ENCODE peak calls at places on chromosomes 5 and 9, in ten cellular contexts. One of them, this sample, is unnamed.
A peak's percentile ranks its signal among the peaks of the same experiment; 100 is the strongest.

GRCh38 chr5:38783011-38783551 is 62.7 kb upstream of the OSMR start:
- DNase-seq in posterior cingulate gyrus: no peak
- DNase-seq in naive B cell: no peak
- DNase-seq in fibroblast of pulmonary artery: peak; percentile 93
- DNase-seq in activated CD8-positive, alpha-beta memory T cell treated with anti-CD3 and anti-CD28 coated beads, Interleukin-2, amount 50 U/mL, for 48 hours: no peak
- DNase-seq in KBM-7: no peak
- DNase-seq in Jurkat, Clone E6-1: no peak
- DNase-seq in GDM1: no peak
- DNase-seq in astrocyte: peak; percentile 100
- DNase-seq in effector memory CD8-positive, alpha-beta T cell: no peak
- DNase-seq in this sample: no peak

GRCh38 chr5:158988987-158989624 is 110.6 kb downstream of the EBF1 start:
- DNase-seq in posterior cingulate gyrus: no peak
- DNase-seq in naive B cell: no peak
- DNase-seq in fibroblast of pulmonary artery: no peak
- DNase-seq in activated CD8-positive, alpha-beta memory T cell treated with anti-CD3 and anti-CD28 coated beads, Interleukin-2, amount 50 U/mL, for 48 hours: no peak
- DNase-seq in KBM-7: no peak
- DNase-seq in Jurkat, Clone E6-1: no peak
- DNase-seq in GDM1: no peak
- DNase-seq in astrocyte: no peak
- DNase-seq in effector memory CD8-positive, alpha-beta T cell: no peak
- DNase-seq in this sample: no peak

GRCh38 chr9:93579711-93580516 is 3.5 kb downstream of the PHF2 start:
- DNase-seq in posterior cingulate gyrus: peak; percentile 11
- DNase-seq in naive B cell: no peak
- DNase-seq in fibroblast of pulmonary artery: no peak
- DNase-seq in activated CD8-positive, alpha-beta memory T cell treated with anti-CD3 and anti-CD28 coated beads, Interleukin-2, amount 50 U/mL, for 48 hours: peak; percentile 46
- DNase-seq in KBM-7: no peak
- DNase-seq in Jurkat, Clone E6-1: no peak
- DNase-seq in GDM1: no peak
- DNase-seq in astrocyte: no peak
- DNase-seq in effector memory CD8-positive, alpha-beta T cell: no peak
- DNase-seq in this sample: no peak

GRCh38 chr9:135358161-135358940 is 121.2 kb upstream of the PPP1R26 start:
- DNase-seq in posterior cingulate gyrus: no peak
- DNase-seq in naive B cell: no peak
- DNase-seq in fibroblast of pulmonary artery: no peak
- DNase-seq in activated CD8-positive, alpha-beta memory T cell treated with anti-CD3 and anti-CD28 coated beads, Interleukin-2, amount 50 U/mL, for 48 hours: no peak
- DNase-seq in KBM-7: no peak
- DNase-seq in Jurkat, Clone E6-1: no peak
- DNase-seq in GDM1: no peak
- DNase-seq in astrocyte: no peak
- DNase-seq in effector memory CD8-positive, alpha-beta T cell: no peak
- DNase-seq in this sample: no peak

GRCh38 chr5:127311349-127311748 is 20.8 kb downstream of the MEGF10 start:
- DNase-seq in posterior cingulate gyrus: no peak
- DNase-seq in naive B cell: no peak
- DNase-seq in fibroblast of pulmonary artery: no peak
- DNase-seq in activated CD8-positive, alpha-beta memory T cell treated with anti-CD3 and anti-CD28 coated beads, Interleukin-2, amount 50 U/mL, for 48 hours: no peak
- DNase-seq in KBM-7: no peak
- DNase-seq in Jurkat, Clone E6-1: no peak
- DNase-seq in GDM1: no peak
- DNase-seq in astrocyte: no peak
- DNase-seq in effector memory CD8-positive, alpha-beta T cell: no peak
- DNase-seq in this sample: no peak

GRCh38 chr5:39284552-39284951 is 65.2 kb upstream of the FYB1 start:
- DNase-seq in posterior cingulate gyrus: no peak
- DNase-seq in naive B cell: no peak
- DNase-seq in fibroblast of pulmonary artery: no peak
- DNase-seq in activated CD8-positive, alpha-beta memory T cell treated with anti-CD3 and anti-CD28 coated beads, Interleukin-2, amount 50 U/mL, for 48 hours: no peak
- DNase-seq in KBM-7: no peak
- DNase-seq in Jurkat, Clone E6-1: no peak
- DNase-seq in GDM1: no peak
- DNase-seq in astrocyte: no peak
- DNase-seq in effector memory CD8-positive, alpha-beta T cell: no peak
- DNase-seq in this sample: no peak

GRCh38 chr9:129834489-129835127 is 467 bp downstream of the C9orf78 start:
- DNase-seq in posterior cingulate gyrus: peak; percentile 27
- DNase-seq in naive B cell: peak; percentile 36
- DNase-seq in fibroblast of pulmonary artery: no peak
- DNase-seq in activated CD8-positive, alpha-beta memory T cell treated with anti-CD3 and anti-CD28 coated beads, Interleukin-2, amount 50 U/mL, for 48 hours: peak; percentile 71
- DNase-seq in KBM-7: no peak
- DNase-seq in Jurkat, Clone E6-1: no peak
- DNase-seq in GDM1: no peak
- DNase-seq in astrocyte: no peak
- DNase-seq in effector memory CD8-positive, alpha-beta T cell: peak; percentile 31
- DNase-seq in this sample: no peak

GRCh38 chr5:44183753-44184152 is 205.5 kb downstream of the FGF10 start:
- DNase-seq in posterior cingulate gyrus: no peak
- DNase-seq in naive B cell: no peak
- DNase-seq in fibroblast of pulmonary artery: no peak
- DNase-seq in activated CD8-positive, alpha-beta memory T cell treated with anti-CD3 and anti-CD28 coated beads, Interleukin-2, amount 50 U/mL, for 48 hours: no peak
- DNase-seq in KBM-7: no peak
- DNase-seq in Jurkat, Clone E6-1: no peak
- DNase-seq in GDM1: no peak
- DNase-seq in astrocyte: no peak
- DNase-seq in effector memory CD8-positive, alpha-beta T cell: no peak
- DNase-seq in this sample: no peak

GRCh38 chr9:91820949-91821880 is 128.8 kb downstream of the ROR2 start:
- DNase-seq in posterior cingulate gyrus: no peak
- DNase-seq in naive B cell: no peak
- DNase-seq in fibroblast of pulmonary artery: no peak
- DNase-seq in activated CD8-positive, alpha-beta memory T cell treated with anti-CD3 and anti-CD28 coated beads, Interleukin-2, amount 50 U/mL, for 48 hours: no peak
- DNase-seq in KBM-7: no peak
- DNase-seq in Jurkat, Clone E6-1: no peak
- DNase-seq in GDM1: no peak
- DNase-seq in astrocyte: no peak
- DNase-seq in effector memory CD8-positive, alpha-beta T cell: no peak
- DNase-seq in this sample: no peak

GRCh38 chr9:99387416-99387815 is 165.3 kb downstream of the SEC61B start:
- DNase-seq in posterior cingulate gyrus: no peak
- DNase-seq in naive B cell: no peak
- DNase-seq in fibroblast of pulmonary artery: no peak
- DNase-seq in activated CD8-positive, alpha-beta memory T cell treated with anti-CD3 and anti-CD28 coated beads, Interleukin-2, amount 50 U/mL, for 48 hours: no peak
- DNase-seq in KBM-7: no peak
- DNase-seq in Jurkat, Clone E6-1: no peak
- DNase-seq in GDM1: no peak
- DNase-seq in astrocyte: no peak
- DNase-seq in effector memory CD8-positive, alpha-beta T cell: no peak
- DNase-seq in this sample: no peak

GRCh38 chr9:93653762-93654161 is 77.4 kb downstream of the PHF2 start:
- DNase-seq in posterior cingulate gyrus: no peak
- DNase-seq in naive B cell: no peak
- DNase-seq in fibroblast of pulmonary artery: no peak
- DNase-seq in activated CD8-positive, alpha-beta memory T cell treated with anti-CD3 and anti-CD28 coated beads, Interleukin-2, amount 50 U/mL, for 48 hours: no peak
- DNase-seq in KBM-7: no peak
- DNase-seq in Jurkat, Clone E6-1: no peak
- DNase-seq in GDM1: no peak
- DNase-seq in astrocyte: no peak
- DNase-seq in effector memory CD8-positive, alpha-beta T cell: no peak
- DNase-seq in this sample: no peak

GRCh38 chr5:139908749-139909148 is 113.1 kb downstream of the PSD2 start:
- DNase-seq in posterior cingulate gyrus: no peak
- DNase-seq in naive B cell: no peak
- DNase-seq in fibroblast of pulmonary artery: peak; percentile 26
- DNase-seq in activated CD8-positive, alpha-beta memory T cell treated with anti-CD3 and anti-CD28 coated beads, Interleukin-2, amount 50 U/mL, for 48 hours: peak; percentile 39
- DNase-seq in KBM-7: no peak
- DNase-seq in Jurkat, Clone E6-1: no peak
- DNase-seq in GDM1: no peak
- DNase-seq in astrocyte: no peak
- DNase-seq in effector memory CD8-positive, alpha-beta T cell: no peak
- DNase-seq in this sample: no peak

GRCh38 chr9:126666155-126666803 is 52.6 kb downstream of the LMX1B start:
- DNase-seq in posterior cingulate gyrus: no peak
- DNase-seq in naive B cell: no peak
- DNase-seq in fibroblast of pulmonary artery: no peak
- DNase-seq in activated CD8-positive, alpha-beta memory T cell treated with anti-CD3 and anti-CD28 coated beads, Interleukin-2, amount 50 U/mL, for 48 hours: no peak
- DNase-seq in KBM-7: no peak
- DNase-seq in Jurkat, Clone E6-1: no peak
- DNase-seq in GDM1: no peak
- DNase-seq in astrocyte: no peak
- DNase-seq in effector memory CD8-positive, alpha-beta T cell: no peak
- DNase-seq in this sample: no peak

GRCh38 chr5:147055850-147056523 is 177.4 kb upstream of the PPP2R2B start:
- DNase-seq in posterior cingulate gyrus: no peak
- DNase-seq in naive B cell: no peak
- DNase-seq in fibroblast of pulmonary artery: no peak
- DNase-seq in activated CD8-positive, alpha-beta memory T cell treated with anti-CD3 and anti-CD28 coated beads, Interleukin-2, amount 50 U/mL, for 48 hours: no peak
- DNase-seq in KBM-7: no peak
- DNase-seq in Jurkat, Clone E6-1: no peak
- DNase-seq in GDM1: no peak
- DNase-seq in astrocyte: peak; percentile 7
- DNase-seq in effector memory CD8-positive, alpha-beta T cell: no peak
- DNase-seq in this sample: no peak

GRCh38 chr5:178389796-178390195 is 157.2 kb upstream of the PHYKPL start:
- DNase-seq in posterior cingulate gyrus: no peak
- DNase-seq in naive B cell: no peak
- DNase-seq in fibroblast of pulmonary artery: no peak
- DNase-seq in activated CD8-positive, alpha-beta memory T cell treated with anti-CD3 and anti-CD28 coated beads, Interleukin-2, amount 50 U/mL, for 48 hours: no peak
- DNase-seq in KBM-7: no peak
- DNase-seq in Jurkat, Clone E6-1: no peak
- DNase-seq in GDM1: no peak
- DNase-seq in astrocyte: no peak
- DNase-seq in effector memory CD8-positive, alpha-beta T cell: no peak
- DNase-seq in this sample: peak; percentile 14

GRCh38 chr9:35636135-35636876 is 14.4 kb downstream of the SIT1 start:
- DNase-seq in posterior cingulate gyrus: no peak
- DNase-seq in naive B cell: peak; percentile 74
- DNase-seq in fibroblast of pulmonary artery: no peak
- DNase-seq in activated CD8-positive, alpha-beta memory T cell treated with anti-CD3 and anti-CD28 coated beads, Interleukin-2, amount 50 U/mL, for 48 hours: no peak
- DNase-seq in KBM-7: no peak
- DNase-seq in Jurkat, Clone E6-1: no peak
- DNase-seq in GDM1: no peak
- DNase-seq in astrocyte: no peak
- DNase-seq in effector memory CD8-positive, alpha-beta T cell: no peak
- DNase-seq in this sample: no peak

GRCh38 chr5:14946813-14947640 is 75.4 kb upstream of the ANKH start:
- DNase-seq in posterior cingulate gyrus: no peak
- DNase-seq in naive B cell: peak; percentile 43
- DNase-seq in fibroblast of pulmonary artery: peak; percentile 22
- DNase-seq in activated CD8-positive, alpha-beta memory T cell treated with anti-CD3 and anti-CD28 coated beads, Interleukin-2, amount 50 U/mL, for 48 hours: no peak
- DNase-seq in KBM-7: peak; percentile 49
- DNase-seq in Jurkat, Clone E6-1: peak; percentile 46
- DNase-seq in GDM1: peak; percentile 39
- DNase-seq in astrocyte: no peak
- DNase-seq in effector memory CD8-positive, alpha-beta T cell: peak; percentile 33
- DNase-seq in this sample: no peak

GRCh38 chr5:103057208-103058130 is 62.5 kb downstream of the GIN1 start:
- DNase-seq in posterior cingulate gyrus: no peak
- DNase-seq in naive B cell: no peak
- DNase-seq in fibroblast of pulmonary artery: peak; percentile 23
- DNase-seq in activated CD8-positive, alpha-beta memory T cell treated with anti-CD3 and anti-CD28 coated beads, Interleukin-2, amount 50 U/mL, for 48 hours: no peak
- DNase-seq in KBM-7: peak; percentile 17
- DNase-seq in Jurkat, Clone E6-1: no peak
- DNase-seq in GDM1: no peak
- DNase-seq in astrocyte: peak; percentile 22
- DNase-seq in effector memory CD8-positive, alpha-beta T cell: no peak
- DNase-seq in this sample: no peak

GRCh38 chr9:114011313-114011712 is 66.8 kb downstream of the AMBP start:
- DNase-seq in posterior cingulate gyrus: no peak
- DNase-seq in naive B cell: no peak
- DNase-seq in fibroblast of pulmonary artery: no peak
- DNase-seq in activated CD8-positive, alpha-beta memory T cell treated with anti-CD3 and anti-CD28 coated beads, Interleukin-2, amount 50 U/mL, for 48 hours: no peak
- DNase-seq in KBM-7: no peak
- DNase-seq in Jurkat, Clone E6-1: no peak
- DNase-seq in GDM1: no peak
- DNase-seq in astrocyte: no peak
- DNase-seq in effector memory CD8-positive, alpha-beta T cell: no peak
- DNase-seq in this sample: no peak